ENCODE peak calls at places on chromosomes 7 and 10, in four cellular contexts. B is GM12878, A is H1, P is HepG2. C is an unnamed sample.

GRCh38 chr10:79241990-79242619 is 105.2 kb upstream of the PPIF start:
- DNase-seq in B (no peak), A (peak), P (no peak), C (peak)

GRCh38 chr10:35639021-35639521 is 3.0 kb downstream of the FZD8 start:
- DNase-seq in B (no peak), A (peak), P (no peak), C (no peak)

GRCh38 chr10:72263613-72264241 is 10.0 kb upstream of the DDIT4 start:
- DNase-seq in B (no peak), A (no peak), P (peak), C (no peak)

GRCh38 chr7:132002343-132002968 is 446.0 kb upstream of the PODXL start:
- DNase-seq in B (no peak), A (no peak), P (no peak), C (no peak)

GRCh38 chr10:78464856-78465221 is 431.2 kb downstream of the RPS24 start:
- DNase-seq in B (no peak), A (no peak), P (no peak), C (no peak)

GRCh38 chr7:129457101-129457500 is 22.9 kb downstream of the STRIP2 start:
- DNase-seq in B (no peak), A (no peak), P (no peak), C (no peak)

GRCh38 chr10:49759787-49760551 is 2.2 kb downstream of the OGDHL start:
- DNase-seq in B (no peak), A (no peak), P (peak), C (no peak)

GRCh38 chr10:91587710-91588638 is 44.9 kb downstream of the PPP1R3C start:
- DNase-seq in B (no peak), A (no peak), P (no peak), C (peak)

GRCh38 chr7:1893025-1893424 is 222.9 kb downstream of the ELFN1 start:
- DNase-seq in B (no peak), A (no peak), P (no peak), C (no peak)

GRCh38 chr10:60605476-60605875 is 172.8 kb upstream of the CDK1 start:
- DNase-seq in B (no peak), A (no peak), P (no peak), C (no peak)

GRCh38 chr10:60607409-60607808 is 170.9 kb upstream of the CDK1 start:
- DNase-seq in B (no peak), A (no peak), P (no peak), C (no peak)

GRCh38 chr10:60604356-60604755 is 173.9 kb upstream of the CDK1 start:
- DNase-seq in B (no peak), A (no peak), P (no peak), C (no peak)

GRCh38 chr10:60611291-60611747 is 167.0 kb upstream of the CDK1 start:
- DNase-seq in B (no peak), A (no peak), P (peak), C (no peak)

GRCh38 chr10:60606343-60607080 is 171.8 kb upstream of the CDK1 start:
- DNase-seq in B (no peak), A (no peak), P (no peak), C (no peak)
- TF ChIP-seq BRCA1 in B (no peak), A (no peak), P (no peak), C (no peak)

DNA sequence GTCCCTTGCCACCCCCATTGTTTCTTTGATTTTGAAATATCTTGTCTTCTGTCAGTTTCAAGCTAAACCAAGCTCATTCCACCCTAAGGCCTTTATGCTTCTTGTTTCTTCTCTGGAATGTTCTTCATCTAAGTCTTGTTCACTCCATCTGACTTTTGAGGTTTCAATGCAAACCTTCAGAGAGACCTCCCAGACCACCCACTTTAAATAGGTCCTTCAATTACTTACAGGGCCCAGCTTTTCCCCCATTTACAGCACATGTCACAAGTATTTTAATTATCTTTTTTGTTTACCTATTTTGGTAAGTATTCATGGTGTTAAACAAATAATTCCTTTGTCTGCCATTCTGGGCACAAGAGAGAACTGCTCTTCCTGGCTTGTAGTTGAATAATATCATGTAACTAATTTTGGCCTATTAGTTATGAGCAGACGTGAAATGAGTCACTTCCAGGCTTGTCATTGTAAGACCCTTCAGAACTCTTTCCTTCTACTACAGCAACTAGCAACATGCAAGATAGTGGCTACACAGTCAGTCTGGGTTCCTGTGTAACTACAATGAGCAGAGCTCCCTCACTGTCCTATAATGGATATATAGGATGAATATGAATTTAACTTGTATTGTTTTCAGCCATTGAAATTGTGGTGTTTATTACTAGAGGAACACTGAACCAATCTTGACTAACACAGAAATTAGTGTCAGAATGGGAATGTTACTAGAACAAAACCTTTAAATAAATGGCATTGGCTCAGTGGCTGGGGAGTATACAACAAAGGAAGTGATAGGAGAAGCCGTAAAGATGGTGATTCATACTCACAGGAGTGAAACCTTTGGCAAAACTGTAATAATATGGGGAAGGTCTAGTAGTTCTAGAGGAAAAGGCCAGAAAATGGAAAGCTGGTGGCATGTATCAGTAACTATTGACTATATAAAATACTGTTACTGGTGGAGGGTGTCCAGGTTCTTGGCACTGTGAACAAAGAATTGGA is 2.8 kb upstream of the MTPN start:
- DNase-seq in B (no peak), A (no peak), P (no peak), C (no peak)
- TF ChIP-seq BRCA1 in B (no peak), A (no peak), P (no peak), C (no peak)

GRCh38 chr10:52772623-52773022 is at the start of gene MBL2:
- DNase-seq in B (no peak), A (no peak), P (no peak), C (no peak)
- TF ChIP-seq BRCA1 in B (no peak), A (no peak), P (no peak), C (no peak)

DNA sequence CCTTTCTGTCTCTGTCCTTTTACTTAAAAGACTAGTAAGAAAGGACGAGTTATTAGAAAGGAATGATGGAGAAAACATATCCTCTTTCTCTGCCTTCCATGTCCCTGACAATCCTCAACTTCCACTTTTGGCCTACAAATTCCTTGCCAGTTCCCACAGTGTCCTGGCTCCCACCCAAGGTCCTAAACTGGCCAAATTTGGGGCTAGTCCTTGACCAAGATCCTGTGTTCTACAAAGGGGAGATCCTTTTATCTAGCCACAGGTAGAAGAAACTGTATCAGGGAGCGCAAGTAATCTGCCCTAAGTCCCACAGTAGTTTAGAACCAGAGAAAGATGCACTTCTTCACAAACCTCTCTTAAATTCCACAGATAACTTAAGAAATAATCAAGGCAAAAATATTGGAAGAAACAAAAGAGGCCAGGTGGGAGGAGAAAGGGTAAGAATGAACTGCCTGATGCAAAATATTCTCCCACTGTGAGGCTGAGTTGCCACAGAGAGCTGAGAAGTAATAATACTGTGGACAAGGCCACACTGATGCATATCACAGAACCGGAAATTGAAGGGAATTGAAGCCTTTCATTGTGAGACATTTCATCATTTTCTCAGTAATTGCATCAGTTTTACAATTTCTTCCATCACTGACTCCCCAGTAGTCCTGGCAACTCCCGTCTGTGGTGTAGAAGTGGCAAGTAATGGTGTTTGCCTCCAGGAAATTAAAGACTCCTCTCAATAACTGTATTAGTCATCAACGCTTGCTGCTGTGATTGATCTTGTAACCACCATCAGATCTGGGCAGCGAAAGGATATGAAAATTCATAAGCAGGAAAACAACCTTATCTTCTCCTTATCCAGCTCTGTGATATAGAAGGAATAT is 47.2 kb downstream of the DNAJC12 start:
- DNase-seq in B (no peak), A (no peak), P (no peak), C (peak)
- TF ChIP-seq BRCA1 in B (no peak), A (no peak), P (no peak), C (no peak)

GRCh38 chr7:26856481-26856880 is 7.9 kb downstream of the SKAP2 start:
- DNase-seq in B (no peak), A (no peak), P (no peak), C (no peak)

GRCh38 chr7:26857170-26857533 is 7.2 kb downstream of the SKAP2 start:
- DNase-seq in B (no peak), A (no peak), P (no peak), C (no peak)

GRCh38 chr7:26858735-26859134 is 5.7 kb downstream of the SKAP2 start:
- DNase-seq in B (no peak), A (no peak), P (no peak), C (no peak)

GRCh38 chr7:26858229-26858568 is 6.2 kb downstream of the SKAP2 start:
- DNase-seq in B (no peak), A (no peak), P (no peak), C (no peak)

DNA sequence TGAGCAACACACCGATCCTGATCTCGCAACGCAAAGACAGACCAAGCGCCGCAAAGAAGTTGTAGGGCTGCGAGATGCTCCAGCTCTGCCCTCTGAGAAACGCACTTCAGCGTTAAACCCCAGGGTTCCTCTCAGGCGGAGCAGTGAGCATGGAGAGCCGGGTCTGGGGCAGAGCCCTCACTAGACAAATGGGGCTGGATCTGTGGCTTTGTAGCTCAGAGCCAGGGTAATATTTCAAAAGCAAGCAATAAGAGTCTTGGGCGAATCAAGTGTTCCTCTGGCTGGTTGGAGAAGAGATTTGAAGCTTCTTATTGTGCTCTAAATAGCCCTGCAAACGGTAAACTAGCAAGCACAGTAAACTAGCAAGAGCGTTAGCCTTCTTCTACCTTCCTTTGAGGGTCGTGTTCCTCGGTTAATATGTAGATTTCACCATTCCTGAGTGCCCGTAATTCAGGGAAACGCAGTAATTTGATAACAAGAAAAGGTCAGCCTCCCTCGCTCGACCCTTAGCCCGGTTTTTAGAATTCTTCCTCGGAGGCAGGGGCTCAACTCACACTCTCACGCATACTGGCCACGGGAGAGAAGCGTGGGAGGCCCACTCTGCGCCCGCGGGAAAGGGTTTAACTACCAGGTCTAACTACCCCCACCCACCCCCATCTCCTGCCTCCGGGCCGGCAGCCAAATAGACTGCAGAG is 6.7 kb downstream of the SKAP2 start:
- DNase-seq in B (no peak), A (peak), P (no peak), C (no peak)
- TF ChIP-seq BRCA1 in B (no peak), A (no peak), P (no peak), C (no peak)

GRCh38 chr7:74479066-74479781 is 25.5 kb downstream of the GTF2IRD1 start:
- DNase-seq in B (no peak), A (no peak), P (no peak), C (no peak)
- TF ChIP-seq BRCA1 in B (no peak), A (no peak), P (no peak), C (no peak)

DNA sequence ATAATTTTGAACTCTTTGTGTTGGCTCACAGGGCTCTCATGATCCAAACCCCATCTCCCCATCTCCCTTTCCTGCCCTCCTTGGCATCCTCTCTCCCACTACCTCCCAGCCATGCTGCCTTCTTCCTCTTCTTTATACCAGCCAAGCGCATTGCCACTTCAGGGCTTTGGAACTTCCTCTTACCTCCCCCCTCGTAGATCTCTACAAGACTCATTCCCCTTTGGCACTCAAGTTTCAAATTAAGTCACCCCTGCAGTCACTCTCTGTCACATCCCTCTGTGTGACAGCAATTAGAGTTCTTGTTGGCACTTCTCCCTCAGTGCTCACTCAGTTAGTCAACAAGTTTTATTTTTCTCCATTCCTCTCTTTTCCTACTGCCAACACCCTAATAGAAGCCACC is 20.8 kb upstream of the NRP1 start:
- DNase-seq in B (no peak), A (no peak), P (no peak), C (no peak)
- TF ChIP-seq BRCA1 in B (no peak), A (no peak), P (no peak), C (no peak)